ENCODE peak calls at places on chromosome 11, in ten cellular contexts. One of them, this sample, is unnamed.

GRCh38 chr11:68090706-68091105 is 30.5 kb downstream of the CHKA start:
- ATAC-seq in sciatic nerve: no peak
- ATAC-seq in Right ventricle myocardium superior: peak
- ATAC-seq in effector memory CD8-positive, alpha-beta T cell: no peak
- ATAC-seq in right cardiac atrium: no peak
- ATAC-seq in activated CD4-positive, alpha-beta T cell treated with anti-CD3 and anti-CD28 coated beads for 36 hours: no peak
- ATAC-seq in left lung: peak
- ATAC-seq in esophagus mucosa: peak
- ATAC-seq in natural killer cell treated with Interleukin-12 subunit alpha and Interleukin-12 subunit beta and Interleukin-15 and Interleukin-18, amount 100 ng/mL, for 72 hours: peak
- ATAC-seq in naive thymus-derived CD8-positive, alpha-beta T cell: peak
- ATAC-seq in this sample: no peak

GRCh38 chr11:63663809-63664208 is 7.4 kb downstream of the ATL3 start:
- ATAC-seq in sciatic nerve: no peak
- ATAC-seq in Right ventricle myocardium superior: no peak
- ATAC-seq in effector memory CD8-positive, alpha-beta T cell: no peak
- ATAC-seq in right cardiac atrium: no peak
- ATAC-seq in activated CD4-positive, alpha-beta T cell treated with anti-CD3 and anti-CD28 coated beads for 36 hours: no peak
- ATAC-seq in left lung: no peak
- ATAC-seq in esophagus mucosa: peak
- ATAC-seq in natural killer cell treated with Interleukin-12 subunit alpha and Interleukin-12 subunit beta and Interleukin-15 and Interleukin-18, amount 100 ng/mL, for 72 hours: no peak
- ATAC-seq in naive thymus-derived CD8-positive, alpha-beta T cell: no peak
- ATAC-seq in this sample: no peak

GRCh38 chr11:123238297-123238696 is 43.2 kb upstream of the CLMP start:
- ATAC-seq in sciatic nerve: peak
- ATAC-seq in Right ventricle myocardium superior: peak
- ATAC-seq in effector memory CD8-positive, alpha-beta T cell: no peak
- ATAC-seq in right cardiac atrium: peak
- ATAC-seq in activated CD4-positive, alpha-beta T cell treated with anti-CD3 and anti-CD28 coated beads for 36 hours: no peak
- ATAC-seq in left lung: peak
- ATAC-seq in esophagus mucosa: peak
- ATAC-seq in natural killer cell treated with Interleukin-12 subunit alpha and Interleukin-12 subunit beta and Interleukin-15 and Interleukin-18, amount 100 ng/mL, for 72 hours: no peak
- ATAC-seq in naive thymus-derived CD8-positive, alpha-beta T cell: no peak
- ATAC-seq in this sample: peak

GRCh38 chr11:77196961-77197360 is 68.9 kb downstream of the MYO7A start:
- ATAC-seq in sciatic nerve: no peak
- ATAC-seq in Right ventricle myocardium superior: no peak
- ATAC-seq in effector memory CD8-positive, alpha-beta T cell: no peak
- ATAC-seq in right cardiac atrium: no peak
- ATAC-seq in activated CD4-positive, alpha-beta T cell treated with anti-CD3 and anti-CD28 coated beads for 36 hours: no peak
- ATAC-seq in left lung: no peak
- ATAC-seq in esophagus mucosa: no peak
- ATAC-seq in natural killer cell treated with Interleukin-12 subunit alpha and Interleukin-12 subunit beta and Interleukin-15 and Interleukin-18, amount 100 ng/mL, for 72 hours: no peak
- ATAC-seq in naive thymus-derived CD8-positive, alpha-beta T cell: no peak
- ATAC-seq in this sample: no peak

GRCh38 chr11:119305556-119306372 is 11.2 kb downstream of the MCAM start:
- ATAC-seq in sciatic nerve: no peak
- ATAC-seq in Right ventricle myocardium superior: no peak
- ATAC-seq in effector memory CD8-positive, alpha-beta T cell: no peak
- ATAC-seq in right cardiac atrium: no peak
- ATAC-seq in activated CD4-positive, alpha-beta T cell treated with anti-CD3 and anti-CD28 coated beads for 36 hours: no peak
- ATAC-seq in left lung: no peak
- ATAC-seq in esophagus mucosa: no peak
- ATAC-seq in natural killer cell treated with Interleukin-12 subunit alpha and Interleukin-12 subunit beta and Interleukin-15 and Interleukin-18, amount 100 ng/mL, for 72 hours: no peak
- ATAC-seq in naive thymus-derived CD8-positive, alpha-beta T cell: peak
- ATAC-seq in this sample: no peak

GRCh38 chr11:10887307-10887706 is 29.5 kb upstream of the ZBED5 start:
- ATAC-seq in sciatic nerve: no peak
- ATAC-seq in Right ventricle myocardium superior: no peak
- ATAC-seq in effector memory CD8-positive, alpha-beta T cell: no peak
- ATAC-seq in right cardiac atrium: no peak
- ATAC-seq in activated CD4-positive, alpha-beta T cell treated with anti-CD3 and anti-CD28 coated beads for 36 hours: no peak
- ATAC-seq in left lung: no peak
- ATAC-seq in esophagus mucosa: no peak
- ATAC-seq in natural killer cell treated with Interleukin-12 subunit alpha and Interleukin-12 subunit beta and Interleukin-15 and Interleukin-18, amount 100 ng/mL, for 72 hours: no peak
- ATAC-seq in naive thymus-derived CD8-positive, alpha-beta T cell: no peak
- ATAC-seq in this sample: no peak

GRCh38 chr11:5591613-5592012 is 4.8 kb upstream of the TRIM6 start:
- ATAC-seq in sciatic nerve: no peak
- ATAC-seq in Right ventricle myocardium superior: no peak
- ATAC-seq in effector memory CD8-positive, alpha-beta T cell: no peak
- ATAC-seq in right cardiac atrium: no peak
- ATAC-seq in activated CD4-positive, alpha-beta T cell treated with anti-CD3 and anti-CD28 coated beads for 36 hours: peak
- ATAC-seq in left lung: no peak
- ATAC-seq in esophagus mucosa: no peak
- ATAC-seq in natural killer cell treated with Interleukin-12 subunit alpha and Interleukin-12 subunit beta and Interleukin-15 and Interleukin-18, amount 100 ng/mL, for 72 hours: no peak
- ATAC-seq in naive thymus-derived CD8-positive, alpha-beta T cell: no peak
- ATAC-seq in this sample: no peak

GRCh38 chr11:61002598-61002997 is 31.1 kb downstream of the CD6 start:
- ATAC-seq in sciatic nerve: no peak
- ATAC-seq in Right ventricle myocardium superior: no peak
- ATAC-seq in effector memory CD8-positive, alpha-beta T cell: no peak
- ATAC-seq in right cardiac atrium: no peak
- ATAC-seq in activated CD4-positive, alpha-beta T cell treated with anti-CD3 and anti-CD28 coated beads for 36 hours: peak
- ATAC-seq in left lung: no peak
- ATAC-seq in esophagus mucosa: no peak
- ATAC-seq in natural killer cell treated with Interleukin-12 subunit alpha and Interleukin-12 subunit beta and Interleukin-15 and Interleukin-18, amount 100 ng/mL, for 72 hours: no peak
- ATAC-seq in naive thymus-derived CD8-positive, alpha-beta T cell: no peak
- ATAC-seq in this sample: no peak

GRCh38 chr11:101996106-101996505 is 51.1 kb upstream of the CFAP300 start:
- ATAC-seq in sciatic nerve: no peak
- ATAC-seq in Right ventricle myocardium superior: no peak
- ATAC-seq in effector memory CD8-positive, alpha-beta T cell: no peak
- ATAC-seq in right cardiac atrium: no peak
- ATAC-seq in activated CD4-positive, alpha-beta T cell treated with anti-CD3 and anti-CD28 coated beads for 36 hours: no peak
- ATAC-seq in left lung: no peak
- ATAC-seq in esophagus mucosa: no peak
- ATAC-seq in natural killer cell treated with Interleukin-12 subunit alpha and Interleukin-12 subunit beta and Interleukin-15 and Interleukin-18, amount 100 ng/mL, for 72 hours: no peak
- ATAC-seq in naive thymus-derived CD8-positive, alpha-beta T cell: no peak
- ATAC-seq in this sample: no peak

GRCh38 chr11:120869097-120869496 is 154.8 kb upstream of the TBCEL start:
- ATAC-seq in sciatic nerve: no peak
- ATAC-seq in Right ventricle myocardium superior: no peak
- ATAC-seq in effector memory CD8-positive, alpha-beta T cell: no peak
- ATAC-seq in right cardiac atrium: no peak
- ATAC-seq in activated CD4-positive, alpha-beta T cell treated with anti-CD3 and anti-CD28 coated beads for 36 hours: no peak
- ATAC-seq in left lung: no peak
- ATAC-seq in esophagus mucosa: no peak
- ATAC-seq in natural killer cell treated with Interleukin-12 subunit alpha and Interleukin-12 subunit beta and Interleukin-15 and Interleukin-18, amount 100 ng/mL, for 72 hours: peak
- ATAC-seq in naive thymus-derived CD8-positive, alpha-beta T cell: no peak
- ATAC-seq in this sample: no peak

GRCh38 chr11:44602810-44603410 is 37.4 kb downstream of the CD82 start:
- ATAC-seq in sciatic nerve: no peak
- ATAC-seq in Right ventricle myocardium superior: peak
- ATAC-seq in effector memory CD8-positive, alpha-beta T cell: no peak
- ATAC-seq in right cardiac atrium: peak
- ATAC-seq in activated CD4-positive, alpha-beta T cell treated with anti-CD3 and anti-CD28 coated beads for 36 hours: no peak
- ATAC-seq in left lung: no peak
- ATAC-seq in esophagus mucosa: no peak
- ATAC-seq in natural killer cell treated with Interleukin-12 subunit alpha and Interleukin-12 subunit beta and Interleukin-15 and Interleukin-18, amount 100 ng/mL, for 72 hours: no peak
- ATAC-seq in naive thymus-derived CD8-positive, alpha-beta T cell: no peak
- ATAC-seq in this sample: no peak

GRCh38 chr11:96794152-96794551 is 404.3 kb downstream of the JRKL start:
- ATAC-seq in sciatic nerve: no peak
- ATAC-seq in Right ventricle myocardium superior: no peak
- ATAC-seq in effector memory CD8-positive, alpha-beta T cell: no peak
- ATAC-seq in right cardiac atrium: no peak
- ATAC-seq in activated CD4-positive, alpha-beta T cell treated with anti-CD3 and anti-CD28 coated beads for 36 hours: no peak
- ATAC-seq in left lung: no peak
- ATAC-seq in esophagus mucosa: no peak
- ATAC-seq in natural killer cell treated with Interleukin-12 subunit alpha and Interleukin-12 subunit beta and Interleukin-15 and Interleukin-18, amount 100 ng/mL, for 72 hours: no peak
- ATAC-seq in naive thymus-derived CD8-positive, alpha-beta T cell: no peak
- ATAC-seq in this sample: no peak

GRCh38 chr11:2190670-2191471 is 19.3 kb upstream of the TH start:
- ATAC-seq in sciatic nerve: no peak
- ATAC-seq in Right ventricle myocardium superior: peak
- ATAC-seq in effector memory CD8-positive, alpha-beta T cell: peak
- ATAC-seq in right cardiac atrium: no peak
- ATAC-seq in activated CD4-positive, alpha-beta T cell treated with anti-CD3 and anti-CD28 coated beads for 36 hours: no peak
- ATAC-seq in left lung: peak
- ATAC-seq in esophagus mucosa: no peak
- ATAC-seq in natural killer cell treated with Interleukin-12 subunit alpha and Interleukin-12 subunit beta and Interleukin-15 and Interleukin-18, amount 100 ng/mL, for 72 hours: no peak
- ATAC-seq in naive thymus-derived CD8-positive, alpha-beta T cell: no peak
- ATAC-seq in this sample: no peak